ENCODE peak calls at places on chromosomes 12 and 14, in six cellular contexts. One of them, this sample, is unnamed.

GRCh38 chr12:63752283-63752682 is 27.4 kb upstream of the RXYLT1 start:
- DNase-seq in tibial nerve: no peak
- DNase-seq in transverse colon: no peak
- DNase-seq in H1: no peak
- DNase-seq in IMR-90: no peak
- DNase-seq in testis: no peak
- DNase-seq in this sample: no peak

GRCh38 chr14:39107624-39108023 is 4.6 kb upstream of the SEC23A start:
- DNase-seq in transverse colon: no peak
- DNase-seq in tibial nerve: no peak
- DNase-seq in testis: no peak
- DNase-seq in H1: no peak
- DNase-seq in IMR-90: peak; percentile 55
- DNase-seq in this sample: no peak

GRCh38 chr12:102622618-102623017 is 142.3 kb upstream of the IGF1 start:
- DNase-seq in transverse colon: no peak
- DNase-seq in IMR-90: no peak
- DNase-seq in H1: no peak
- DNase-seq in tibial nerve: no peak
- DNase-seq in testis: no peak
- DNase-seq in this sample: no peak

GRCh38 chr12:108253540-108253939 is 85.6 kb downstream of the CMKLR1 start:
- DNase-seq in testis: no peak
- DNase-seq in tibial nerve: no peak
- DNase-seq in IMR-90: no peak
- DNase-seq in transverse colon: no peak
- DNase-seq in H1: no peak
- DNase-seq in this sample: no peak

GRCh38 chr14:24339284-24340151 is at the start of gene RIPK3:
- DNase-seq in transverse colon: peak; percentile 87
- DNase-seq in tibial nerve: no peak
- DNase-seq in H1: no peak
- DNase-seq in IMR-90: no peak
- DNase-seq in testis: no peak
- DNase-seq in this sample: no peak

GRCh38 chr12:62813031-62813829 is 121.7 kb downstream of the PPM1H start:
- DNase-seq in tibial nerve: peak; percentile 59
- DNase-seq in IMR-90: peak; percentile 68
- DNase-seq in testis: peak; percentile 80
- DNase-seq in transverse colon: peak; percentile 45
- DNase-seq in H1: peak; percentile 31
- DNase-seq in this sample: no peak

GRCh38 chr12:44507471-44507870 is 368.6 kb downstream of the NELL2 start:
- DNase-seq in tibial nerve: no peak
- DNase-seq in IMR-90: no peak
- DNase-seq in transverse colon: no peak
- DNase-seq in H1: no peak
- DNase-seq in testis: no peak
- DNase-seq in this sample: no peak

GRCh38 chr12:13947237-13947945 is 34.0 kb downstream of the GRIN2B start:
- DNase-seq in H1: no peak
- DNase-seq in testis: peak; percentile 43
- DNase-seq in IMR-90: no peak
- DNase-seq in transverse colon: no peak
- DNase-seq in tibial nerve: no peak
- DNase-seq in this sample: no peak

GRCh38 chr12:50026691-50027090 is 1.4 kb upstream of the RACGAP1 start:
- DNase-seq in testis: no peak
- DNase-seq in H1: no peak
- DNase-seq in IMR-90: no peak
- DNase-seq in transverse colon: no peak
- DNase-seq in tibial nerve: no peak
- DNase-seq in this sample: no peak

GRCh38 chr14:71487941-71488340 is 444.3 kb upstream of the RGS6 start:
- DNase-seq in H1: no peak
- DNase-seq in tibial nerve: no peak
- DNase-seq in IMR-90: peak; percentile 42
- DNase-seq in transverse colon: no peak
- DNase-seq in testis: no peak
- DNase-seq in this sample: no peak

GRCh38 chr12:106739815-106740552 is 34.5 kb upstream of the RIC8B start:
- DNase-seq in tibial nerve: no peak
- DNase-seq in transverse colon: peak; percentile 15
- DNase-seq in IMR-90: peak; percentile 35
- DNase-seq in H1: no peak
- DNase-seq in testis: no peak
- DNase-seq in this sample: no peak

GRCh38 chr12:34405286-34406227 is 383.3 kb downstream of the ALG10 start:
- DNase-seq in testis: peak; percentile 2
- DNase-seq in tibial nerve: no peak
- DNase-seq in IMR-90: no peak
- DNase-seq in transverse colon: peak; percentile 3
- DNase-seq in H1: no peak
- DNase-seq in this sample: no peak

GRCh38 chr14:89422181-89422951 is 5.3 kb upstream of the FOXN3 start:
- DNase-seq in testis: no peak
- DNase-seq in transverse colon: peak; percentile 66
- DNase-seq in tibial nerve: no peak
- DNase-seq in IMR-90: peak; percentile 33
- DNase-seq in H1: no peak
- DNase-seq in this sample: no peak

GRCh38 chr14:88616697-88617096 is 53.9 kb downstream of the ZC3H14 start:
- DNase-seq in transverse colon: no peak
- DNase-seq in testis: no peak
- DNase-seq in H1: no peak
- DNase-seq in tibial nerve: no peak
- DNase-seq in IMR-90: no peak
- DNase-seq in this sample: no peak

GRCh38 chr12:22412581-22412980 is 78.1 kb upstream of the ST8SIA1 start:
- DNase-seq in testis: no peak
- DNase-seq in transverse colon: no peak
- DNase-seq in IMR-90: no peak
- DNase-seq in H1: no peak
- DNase-seq in tibial nerve: no peak
- DNase-seq in this sample: no peak

GRCh38 chr14:102923201-102923919 is 897 bp downstream of the AMN start:
- DNase-seq in tibial nerve: no peak
- DNase-seq in IMR-90: no peak
- DNase-seq in transverse colon: peak; percentile 36
- DNase-seq in H1: no peak
- DNase-seq in testis: no peak
- DNase-seq in this sample: no peak

GRCh38 chr14:21019377-21019776 is 5.5 kb downstream of the NDRG2 start:
- DNase-seq in IMR-90: peak; percentile 7
- DNase-seq in H1: no peak
- DNase-seq in testis: no peak
- DNase-seq in transverse colon: no peak
- DNase-seq in tibial nerve: no peak
- DNase-seq in this sample: no peak

GRCh38 chr12:131740626-131741025 is 29.7 kb downstream of the SFSWAP start:
- DNase-seq in IMR-90: no peak
- DNase-seq in testis: no peak
- DNase-seq in H1: no peak
- DNase-seq in transverse colon: no peak
- DNase-seq in tibial nerve: no peak
- DNase-seq in this sample: no peak

GRCh38 chr12:2003676-2004112 is 563 bp downstream of the DCP1B start:
- DNase-seq in transverse colon: no peak
- DNase-seq in H1: no peak
- DNase-seq in IMR-90: peak; percentile 24
- DNase-seq in testis: no peak
- DNase-seq in tibial nerve: peak; percentile 21
- DNase-seq in this sample: no peak

GRCh38 chr14:105475916-105476845 is 1.6 kb downstream of the CRIP2 start:
- DNase-seq in H1: no peak
- DNase-seq in tibial nerve: no peak
- DNase-seq in IMR-90: peak; percentile 18
- DNase-seq in testis: no peak
- DNase-seq in transverse colon: no peak
- DNase-seq in this sample: no peak

GRCh38 chr12:46300906-46301305 is 32.1 kb upstream of the SLC38A1 start:
- DNase-seq in IMR-90: peak; percentile 27
- DNase-seq in transverse colon: no peak
- DNase-seq in tibial nerve: peak; percentile 9
- DNase-seq in H1: no peak
- DNase-seq in testis: no peak
- DNase-seq in this sample: no peak

GRCh38 chr12:46304080-46304479 is 35.2 kb upstream of the SLC38A1 start:
- DNase-seq in transverse colon: no peak
- DNase-seq in tibial nerve: no peak
- DNase-seq in testis: no peak
- DNase-seq in IMR-90: peak; percentile 12
- DNase-seq in H1: no peak
- DNase-seq in this sample: no peak

GRCh38 chr12:46299846-46300245 is 31.0 kb upstream of the SLC38A1 start:
- DNase-seq in IMR-90: no peak
- DNase-seq in testis: no peak
- DNase-seq in tibial nerve: no peak
- DNase-seq in H1: no peak
- DNase-seq in transverse colon: no peak
- DNase-seq in this sample: no peak

DNA sequence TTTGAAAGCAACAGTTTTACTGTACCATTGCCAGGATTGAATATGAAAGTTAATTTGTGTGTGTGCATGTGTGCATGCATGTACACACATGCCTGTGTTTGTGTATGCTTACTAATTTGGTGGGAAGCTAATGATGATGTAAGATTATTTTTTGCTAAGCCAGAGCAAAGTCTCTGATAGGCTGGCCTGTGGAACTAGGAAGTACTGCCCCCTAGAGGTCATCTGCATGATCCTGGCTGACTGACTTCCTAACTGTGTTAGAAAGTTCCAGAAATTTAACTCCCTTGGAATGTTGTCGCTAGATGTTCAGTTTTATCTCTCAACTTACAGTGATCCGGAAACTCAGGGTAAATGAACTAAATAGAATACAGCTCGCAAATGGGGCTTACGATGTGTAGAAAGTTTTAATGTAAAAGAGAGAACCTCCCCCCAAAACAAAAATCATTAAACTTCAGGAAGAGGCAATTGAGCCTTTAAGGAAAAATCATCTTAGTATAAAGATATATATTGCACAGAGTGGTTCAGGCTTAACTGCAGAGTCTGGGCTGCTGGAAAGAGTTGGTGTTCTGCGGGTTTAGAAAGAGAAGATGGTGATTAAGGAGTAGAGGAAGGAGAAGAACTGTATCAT is 34.3 kb upstream of the SLC38A1 start:
- DNase-seq in testis: peak; percentile 28
- DNase-seq in transverse colon: peak; percentile 60
- DNase-seq in tibial nerve: peak; percentile 41
- DNase-seq in H1: no peak
- DNase-seq in IMR-90: peak; percentile 33
- DNase-seq in this sample: no peak
- TF ChIP-seq CTCF in testis: no peak
- TF ChIP-seq CTCF in transverse colon: peak; percentile 72
- TF ChIP-seq CTCF in tibial nerve: peak; percentile 29
- TF ChIP-seq CTCF in H1: peak; percentile 41
- TF ChIP-seq CTCF in IMR-90: peak; percentile 45
- TF ChIP-seq CTCF in this sample: peak; percentile 62

GRCh38 chr14:50932592-50933500 is 11.4 kb downstream of the PYGL start:
- DNase-seq in IMR-90: peak; percentile 8
- DNase-seq in tibial nerve: no peak
- DNase-seq in testis: no peak
- DNase-seq in transverse colon: no peak
- DNase-seq in H1: no peak
- DNase-seq in this sample: no peak
- H3K27ac ChIP-seq in IMR-90: no peak overlapping the region
- H3K27ac ChIP-seq in tibial nerve: no peak overlapping the region
- H3K27ac ChIP-seq in testis: no peak overlapping the region
- H3K27ac ChIP-seq in transverse colon: no peak overlapping the region
- H3K27ac ChIP-seq in H1: no peak overlapping the region
- H3K27ac ChIP-seq in this sample: no peak overlapping the region

GRCh38 chr12:109277899-109278762 is 31.0 kb downstream of the FOXN4 start:
- DNase-seq in H1: no peak
- DNase-seq in tibial nerve: peak; percentile 40
- DNase-seq in transverse colon: no peak
- DNase-seq in IMR-90: peak; percentile 12
- DNase-seq in testis: peak; percentile 76
- DNase-seq in this sample: no peak
- TF ChIP-seq POLR2A in H1: no peak
- TF ChIP-seq POLR2A in tibial nerve: no peak
- TF ChIP-seq POLR2A in transverse colon: no peak
- TF ChIP-seq POLR2A in IMR-90: no peak
- TF ChIP-seq POLR2A in testis: no peak
- TF ChIP-seq POLR2A in this sample: no peak

GRCh38 chr12:83826112-83826511 is 1086.5 kb downstream of the SLC6A15 start:
- DNase-seq in tibial nerve: peak; percentile 24
- DNase-seq in transverse colon: no peak
- DNase-seq in testis: peak; percentile 58
- DNase-seq in H1: peak; percentile 39
- DNase-seq in IMR-90: peak; percentile 28
- DNase-seq in this sample: no peak

GRCh38 chr12:83821967-83822366 is 1090.6 kb downstream of the SLC6A15 start:
- DNase-seq in IMR-90: no peak
- DNase-seq in H1: no peak
- DNase-seq in testis: no peak
- DNase-seq in tibial nerve: no peak
- DNase-seq in transverse colon: no peak
- DNase-seq in this sample: no peak

GRCh38 chr12:83827193-83827592 is 1085.4 kb downstream of the SLC6A15 start:
- DNase-seq in H1: no peak
- DNase-seq in IMR-90: no peak
- DNase-seq in transverse colon: no peak
- DNase-seq in testis: no peak
- DNase-seq in tibial nerve: no peak
- DNase-seq in this sample: no peak

GRCh38 chr12:83823386-83824045 is 1089.1 kb downstream of the SLC6A15 start:
- DNase-seq in tibial nerve: no peak
- DNase-seq in IMR-90: no peak
- DNase-seq in H1: peak; percentile 78
- DNase-seq in transverse colon: peak; percentile 21
- DNase-seq in testis: peak; percentile 67
- DNase-seq in this sample: no peak

GRCh38 chr12:83827860-83828259 is 1084.7 kb downstream of the SLC6A15 start:
- DNase-seq in H1: no peak
- DNase-seq in testis: peak; percentile 81
- DNase-seq in transverse colon: no peak
- DNase-seq in IMR-90: no peak
- DNase-seq in tibial nerve: no peak
- DNase-seq in this sample: no peak
- TF ChIP-seq CTCF in H1: peak; percentile 41
- TF ChIP-seq CTCF in testis: no peak
- TF ChIP-seq CTCF in transverse colon: no peak
- TF ChIP-seq CTCF in IMR-90: no peak
- TF ChIP-seq CTCF in tibial nerve: peak; percentile 9
- TF ChIP-seq CTCF in this sample: no peak

This sample was measured in gastrocnemius medialis.